ENCODE peak calls at places on chromosomes 6 and 20, in ten cellular contexts. One of them, this sample, is unnamed.

GRCh38 chr6:76681781-76682180 is 609.3 kb upstream of the IMPG1 start:
- DNase-seq in lower leg skin: no peak
- DNase-seq in lower lobe of right lung: no peak
- DNase-seq in NB4: no peak
- DNase-seq in CD8-positive, alpha-beta T cell: no peak
- DNase-seq in pancreas: no peak
- DNase-seq in endodermal cell: no peak
- DNase-seq in BJ: no peak
- DNase-seq in AG04450: no peak
- DNase-seq in H9: no peak
- DNase-seq in this sample: no peak

GRCh38 chr6:121617388-121617787 is 181.9 kb downstream of the GJA1 start:
- DNase-seq in BJ: no peak
- DNase-seq in lower leg skin: no peak
- DNase-seq in CD8-positive, alpha-beta T cell: no peak
- DNase-seq in AG04450: no peak
- DNase-seq in lower lobe of right lung: no peak
- DNase-seq in H9: no peak
- DNase-seq in NB4: no peak
- DNase-seq in endodermal cell: no peak
- DNase-seq in pancreas: no peak
- DNase-seq in this sample: no peak

GRCh38 chr6:146700078-146700686 is 101.4 kb downstream of the ADGB start:
- DNase-seq in lower leg skin: peak
- DNase-seq in endodermal cell: peak
- DNase-seq in BJ: peak
- DNase-seq in CD8-positive, alpha-beta T cell: peak
- DNase-seq in AG04450: peak
- DNase-seq in lower lobe of right lung: no peak
- DNase-seq in NB4: peak
- DNase-seq in H9: peak
- DNase-seq in pancreas: peak
- DNase-seq in this sample: peak

GRCh38 chr20:11849270-11849920 is 68.3 kb upstream of the BTBD3 start:
- DNase-seq in BJ: no peak
- DNase-seq in CD8-positive, alpha-beta T cell: no peak
- DNase-seq in pancreas: no peak
- DNase-seq in NB4: no peak
- DNase-seq in lower leg skin: no peak
- DNase-seq in endodermal cell: no peak
- DNase-seq in AG04450: no peak
- DNase-seq in H9: no peak
- DNase-seq in lower lobe of right lung: no peak
- DNase-seq in this sample: no peak

GRCh38 chr6:133888931-133889556 is at the start of gene TCF21:
- DNase-seq in AG04450: peak
- DNase-seq in pancreas: no peak
- DNase-seq in NB4: no peak
- DNase-seq in endodermal cell: peak
- DNase-seq in lower lobe of right lung: no peak
- DNase-seq in lower leg skin: no peak
- DNase-seq in H9: peak
- DNase-seq in CD8-positive, alpha-beta T cell: no peak
- DNase-seq in BJ: no peak
- DNase-seq in this sample: no peak

GRCh38 chr20:60011512-60012507 is 53.6 kb downstream of the CDH26 start:
- DNase-seq in lower lobe of right lung: no peak
- DNase-seq in CD8-positive, alpha-beta T cell: no peak
- DNase-seq in endodermal cell: peak
- DNase-seq in NB4: peak
- DNase-seq in BJ: no peak
- DNase-seq in AG04450: no peak
- DNase-seq in lower leg skin: peak
- DNase-seq in pancreas: no peak
- DNase-seq in H9: no peak
- DNase-seq in this sample: no peak

GRCh38 chr6:138434915-138435314 is 30.9 kb downstream of the HEBP2 start:
- DNase-seq in endodermal cell: no peak
- DNase-seq in lower leg skin: no peak
- DNase-seq in AG04450: no peak
- DNase-seq in CD8-positive, alpha-beta T cell: no peak
- DNase-seq in H9: no peak
- DNase-seq in BJ: no peak
- DNase-seq in pancreas: no peak
- DNase-seq in NB4: peak
- DNase-seq in lower lobe of right lung: no peak
- DNase-seq in this sample: no peak

GRCh38 chr6:88263591-88263990 is 97.4 kb upstream of the CNR1 start:
- DNase-seq in CD8-positive, alpha-beta T cell: no peak
- DNase-seq in lower lobe of right lung: no peak
- DNase-seq in AG04450: no peak
- DNase-seq in endodermal cell: peak
- DNase-seq in H9: peak
- DNase-seq in NB4: no peak
- DNase-seq in BJ: no peak
- DNase-seq in lower leg skin: no peak
- DNase-seq in pancreas: no peak
- DNase-seq in this sample: no peak

GRCh38 chr6:3797231-3798200 is 46.0 kb upstream of the PXDC1 start:
- DNase-seq in H9: no peak
- DNase-seq in lower lobe of right lung: no peak
- DNase-seq in endodermal cell: no peak
- DNase-seq in CD8-positive, alpha-beta T cell: no peak
- DNase-seq in BJ: peak
- DNase-seq in AG04450: peak
- DNase-seq in pancreas: no peak
- DNase-seq in NB4: no peak
- DNase-seq in lower leg skin: no peak
- DNase-seq in this sample: peak

GRCh38 chr20:46681032-46681854 is 8.0 kb downstream of the TP53RK start:
- DNase-seq in H9: peak
- DNase-seq in BJ: no peak
- DNase-seq in CD8-positive, alpha-beta T cell: peak
- DNase-seq in NB4: peak
- DNase-seq in endodermal cell: peak
- DNase-seq in pancreas: peak
- DNase-seq in AG04450: no peak
- DNase-seq in lower lobe of right lung: no peak
- DNase-seq in lower leg skin: peak
- DNase-seq in this sample: peak

GRCh38 chr6:79869600-79870084 is 77.7 kb downstream of the ELOVL4 start:
- DNase-seq in endodermal cell: peak
- DNase-seq in NB4: peak
- DNase-seq in CD8-positive, alpha-beta T cell: peak
- DNase-seq in AG04450: peak
- DNase-seq in BJ: no peak
- DNase-seq in pancreas: peak
- DNase-seq in lower leg skin: peak
- DNase-seq in H9: peak
- DNase-seq in lower lobe of right lung: peak
- DNase-seq in this sample: peak

GRCh38 chr6:53125276-53125675 is 23.4 kb downstream of the GCM1 start:
- DNase-seq in lower lobe of right lung: no peak
- DNase-seq in endodermal cell: no peak
- DNase-seq in AG04450: no peak
- DNase-seq in NB4: no peak
- DNase-seq in H9: no peak
- DNase-seq in pancreas: no peak
- DNase-seq in CD8-positive, alpha-beta T cell: no peak
- DNase-seq in BJ: no peak
- DNase-seq in lower leg skin: no peak
- DNase-seq in this sample: no peak

DNA sequence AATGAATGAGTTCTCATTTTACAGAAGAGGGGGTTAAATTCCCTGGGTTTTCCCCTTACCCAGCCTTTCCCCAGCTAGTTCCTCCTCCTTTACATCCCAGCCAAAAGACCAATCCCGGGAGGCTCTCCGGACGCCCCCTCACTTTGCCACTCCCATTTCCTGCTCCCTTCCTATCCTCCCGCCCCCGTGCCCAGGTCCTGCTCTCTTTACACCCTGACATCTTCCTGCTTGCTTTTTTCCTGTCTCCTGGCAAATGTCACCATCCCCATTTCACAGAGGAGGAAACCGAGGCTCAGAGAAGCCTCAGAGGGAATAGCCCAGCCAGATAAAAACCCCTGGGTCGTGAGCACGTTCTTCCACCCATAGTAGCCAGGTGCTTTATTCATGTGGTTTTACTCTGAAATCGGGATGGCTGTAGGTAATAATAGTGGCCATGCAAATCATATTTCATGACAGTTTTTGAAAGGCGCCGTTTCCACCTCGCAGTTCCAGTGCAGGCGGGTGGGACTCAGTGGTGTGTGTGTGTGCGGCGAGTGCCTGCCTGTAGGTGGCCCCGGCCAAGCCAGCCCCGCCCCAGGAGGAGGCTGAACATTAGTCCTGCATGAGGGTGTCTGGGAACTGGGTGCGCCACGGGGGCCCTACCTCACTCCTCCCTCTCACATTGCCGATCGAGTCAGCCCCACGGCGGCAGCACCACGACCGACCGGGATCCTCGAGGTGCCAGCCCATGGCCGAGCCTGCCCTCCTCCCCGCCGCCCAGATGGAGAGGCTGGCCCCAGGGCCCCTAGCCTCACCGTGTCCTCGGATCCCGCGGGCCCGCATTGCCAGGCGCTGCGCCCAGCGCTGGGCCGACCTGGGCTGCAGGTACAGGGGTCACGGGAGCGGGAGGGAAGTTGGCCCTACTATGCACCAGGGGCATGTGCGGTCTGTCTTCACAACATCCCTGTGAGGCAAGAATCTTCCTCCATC is at the start of gene ARHGAP40:
- DNase-seq in lower leg skin: no peak
- DNase-seq in AG04450: no peak
- DNase-seq in NB4: peak
- DNase-seq in pancreas: no peak
- DNase-seq in endodermal cell: peak
- DNase-seq in CD8-positive, alpha-beta T cell: no peak
- DNase-seq in BJ: no peak
- DNase-seq in lower lobe of right lung: peak
- DNase-seq in H9: peak
- DNase-seq in this sample: peak
- TF ChIP-seq CTCF in lower leg skin: no peak
- TF ChIP-seq CTCF in AG04450: peak
- TF ChIP-seq CTCF in NB4: peak
- TF ChIP-seq CTCF in pancreas: no peak
- TF ChIP-seq CTCF in endodermal cell: peak
- TF ChIP-seq CTCF in CD8-positive, alpha-beta T cell: no peak
- TF ChIP-seq CTCF in BJ: peak
- TF ChIP-seq CTCF in lower lobe of right lung: no peak
- TF ChIP-seq CTCF in H9: peak
- TF ChIP-seq CTCF in this sample: peak

GRCh38 chr6:33208089-33208967 is at the start of gene RING1:
- DNase-seq in H9: peak
- DNase-seq in pancreas: peak
- DNase-seq in CD8-positive, alpha-beta T cell: peak
- DNase-seq in BJ: no peak
- DNase-seq in AG04450: no peak
- DNase-seq in lower leg skin: peak
- DNase-seq in lower lobe of right lung: peak
- DNase-seq in endodermal cell: peak
- DNase-seq in NB4: peak
- DNase-seq in this sample: peak

GRCh38 chr6:33207569-33208088 is 671 bp upstream of the RING1 start:
- DNase-seq in AG04450: no peak
- DNase-seq in endodermal cell: peak
- DNase-seq in lower leg skin: no peak
- DNase-seq in CD8-positive, alpha-beta T cell: no peak
- DNase-seq in BJ: no peak
- DNase-seq in H9: no peak
- DNase-seq in lower lobe of right lung: peak
- DNase-seq in NB4: peak
- DNase-seq in pancreas: peak
- DNase-seq in this sample: peak

GRCh38 chr6:33211666-33212422 is 3.5 kb downstream of the RING1 start:
- DNase-seq in BJ: no peak
- DNase-seq in AG04450: no peak
- DNase-seq in lower leg skin: no peak
- DNase-seq in CD8-positive, alpha-beta T cell: no peak
- DNase-seq in endodermal cell: peak
- DNase-seq in NB4: peak
- DNase-seq in pancreas: no peak
- DNase-seq in lower lobe of right lung: no peak
- DNase-seq in H9: peak
- DNase-seq in this sample: no peak

GRCh38 chr6:33211136-33211535 is 2.8 kb downstream of the RING1 start:
- DNase-seq in AG04450: no peak
- DNase-seq in lower leg skin: no peak
- DNase-seq in BJ: no peak
- DNase-seq in pancreas: no peak
- DNase-seq in endodermal cell: no peak
- DNase-seq in CD8-positive, alpha-beta T cell: no peak
- DNase-seq in NB4: no peak
- DNase-seq in lower lobe of right lung: no peak
- DNase-seq in H9: no peak
- DNase-seq in this sample: no peak

DNA sequence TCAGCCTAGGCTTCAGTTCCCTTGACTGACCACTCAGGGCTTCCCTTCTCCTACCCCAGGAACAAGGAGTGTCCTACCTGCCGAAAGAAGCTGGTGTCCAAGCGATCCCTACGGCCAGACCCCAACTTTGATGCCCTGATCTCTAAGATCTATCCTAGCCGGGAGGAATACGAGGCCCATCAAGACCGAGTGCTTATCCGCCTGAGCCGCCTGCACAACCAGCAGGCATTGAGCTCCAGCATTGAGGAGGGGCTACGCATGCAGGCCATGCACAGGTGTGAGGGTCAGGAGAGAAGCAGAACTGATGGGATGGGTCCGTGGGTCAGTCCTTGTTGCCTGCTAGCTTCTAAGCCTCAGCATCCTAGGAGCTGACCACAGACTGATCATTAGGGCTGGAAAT is 1.6 kb downstream of the RING1 start:
- DNase-seq in lower leg skin: no peak
- DNase-seq in endodermal cell: no peak
- DNase-seq in BJ: no peak
- DNase-seq in lower lobe of right lung: no peak
- DNase-seq in AG04450: no peak
- DNase-seq in H9: no peak
- DNase-seq in NB4: no peak
- DNase-seq in pancreas: no peak
- DNase-seq in CD8-positive, alpha-beta T cell: no peak
- DNase-seq in this sample: no peak
- TF ChIP-seq CTCF in lower leg skin: no peak
- TF ChIP-seq CTCF in endodermal cell: no peak
- TF ChIP-seq CTCF in BJ: no peak
- TF ChIP-seq CTCF in lower lobe of right lung: no peak
- TF ChIP-seq CTCF in AG04450: no peak
- TF ChIP-seq CTCF in H9: no peak
- TF ChIP-seq CTCF in NB4: no peak
- TF ChIP-seq CTCF in pancreas: no peak
- TF ChIP-seq CTCF in CD8-positive, alpha-beta T cell: no peak
- TF ChIP-seq CTCF in this sample: no peak

GRCh38 chr20:33897313-33897912 is 86.3 kb downstream of the CHMP4B start:
- DNase-seq in CD8-positive, alpha-beta T cell: no peak
- DNase-seq in AG04450: no peak
- DNase-seq in BJ: no peak
- DNase-seq in NB4: peak
- DNase-seq in lower leg skin: no peak
- DNase-seq in pancreas: no peak
- DNase-seq in endodermal cell: peak
- DNase-seq in lower lobe of right lung: no peak
- DNase-seq in H9: no peak
- DNase-seq in this sample: peak
- TF ChIP-seq CTCF in CD8-positive, alpha-beta T cell: no peak
- TF ChIP-seq CTCF in AG04450: no peak
- TF ChIP-seq CTCF in BJ: no peak
- TF ChIP-seq CTCF in NB4: peak
- TF ChIP-seq CTCF in lower leg skin: no peak
- TF ChIP-seq CTCF in pancreas: no peak
- TF ChIP-seq CTCF in endodermal cell: peak
- TF ChIP-seq CTCF in lower lobe of right lung: peak
- TF ChIP-seq CTCF in H9: peak
- TF ChIP-seq CTCF in this sample: peak

GRCh38 chr20:36792422-36792821 is 18.9 kb upstream of the DSN1 start:
- DNase-seq in endodermal cell: peak
- DNase-seq in AG04450: peak
- DNase-seq in BJ: no peak
- DNase-seq in lower leg skin: no peak
- DNase-seq in H9: peak
- DNase-seq in lower lobe of right lung: no peak
- DNase-seq in NB4: peak
- DNase-seq in pancreas: no peak
- DNase-seq in CD8-positive, alpha-beta T cell: no peak
- DNase-seq in this sample: peak
- TF ChIP-seq CTCF in endodermal cell: peak
- TF ChIP-seq CTCF in AG04450: peak
- TF ChIP-seq CTCF in BJ: peak
- TF ChIP-seq CTCF in lower leg skin: no peak
- TF ChIP-seq CTCF in H9: peak
- TF ChIP-seq CTCF in lower lobe of right lung: peak
- TF ChIP-seq CTCF in NB4: peak
- TF ChIP-seq CTCF in pancreas: no peak
- TF ChIP-seq CTCF in CD8-positive, alpha-beta T cell: no peak
- TF ChIP-seq CTCF in this sample: no peak

This sample was measured in Calu3.